ENCODE peak calls at places on chromosome 10, in seven cellular contexts. One of them, this sample, is unnamed.

GRCh38 chr10:117216611-117217195 is 19.4 kb downstream of the KCNK18 start:
- DNase-seq in cardiac muscle cell: peak; percentile 73
- DNase-seq in bronchial epithelial cell: peak; percentile 53
- DNase-seq in GM06990: peak; percentile 75
- DNase-seq in suprapubic skin: no peak
- DNase-seq in mammary epithelial cell: peak; percentile 59
- DNase-seq in Karpas-422: peak; percentile 85
- DNase-seq in this sample: peak; percentile 34

GRCh38 chr10:73759512-73760115 is 15.4 kb downstream of the SEC24C start:
- DNase-seq in GM06990: no peak
- DNase-seq in suprapubic skin: no peak
- DNase-seq in Karpas-422: no peak
- DNase-seq in mammary epithelial cell: no peak
- DNase-seq in cardiac muscle cell: no peak
- DNase-seq in bronchial epithelial cell: peak; percentile 34
- DNase-seq in this sample: no peak

GRCh38 chr10:115774721-115775120 is 498.3 kb downstream of the GFRA1 start:
- DNase-seq in mammary epithelial cell: no peak
- DNase-seq in Karpas-422: no peak
- DNase-seq in cardiac muscle cell: no peak
- DNase-seq in suprapubic skin: no peak
- DNase-seq in bronchial epithelial cell: no peak
- DNase-seq in GM06990: no peak
- DNase-seq in this sample: no peak

GRCh38 chr10:59708816-59709471 is 706 bp downstream of the SLC16A9 start:
- DNase-seq in cardiac muscle cell: peak; percentile 16
- DNase-seq in suprapubic skin: no peak
- DNase-seq in GM06990: peak; percentile 39
- DNase-seq in Karpas-422: no peak
- DNase-seq in bronchial epithelial cell: no peak
- DNase-seq in mammary epithelial cell: peak; percentile 14
- DNase-seq in this sample: peak; percentile 21

GRCh38 chr10:88254091-88254490 is 329.0 kb downstream of the RNLS start:
- DNase-seq in cardiac muscle cell: peak; percentile 64
- DNase-seq in GM06990: no peak
- DNase-seq in bronchial epithelial cell: peak; percentile 94
- DNase-seq in Karpas-422: no peak
- DNase-seq in mammary epithelial cell: peak; percentile 89
- DNase-seq in suprapubic skin: no peak
- DNase-seq in this sample: no peak

GRCh38 chr10:129094233-129094632 is 372.8 kb upstream of the MGMT start:
- DNase-seq in cardiac muscle cell: no peak
- DNase-seq in suprapubic skin: no peak
- DNase-seq in GM06990: no peak
- DNase-seq in bronchial epithelial cell: no peak
- DNase-seq in Karpas-422: no peak
- DNase-seq in mammary epithelial cell: no peak
- DNase-seq in this sample: no peak

GRCh38 chr10:74097776-74098175 is 52.9 kb downstream of the AP3M1 start:
- DNase-seq in Karpas-422: no peak
- DNase-seq in bronchial epithelial cell: peak; percentile 73
- DNase-seq in GM06990: no peak
- DNase-seq in cardiac muscle cell: no peak
- DNase-seq in mammary epithelial cell: no peak
- DNase-seq in suprapubic skin: no peak
- DNase-seq in this sample: no peak

GRCh38 chr10:54441286-54441685 is 359.7 kb downstream of the PCDH15 start:
- DNase-seq in GM06990: no peak
- DNase-seq in cardiac muscle cell: no peak
- DNase-seq in Karpas-422: no peak
- DNase-seq in mammary epithelial cell: no peak
- DNase-seq in suprapubic skin: no peak
- DNase-seq in bronchial epithelial cell: no peak
- DNase-seq in this sample: no peak

GRCh38 chr10:1874533-1874932 is 137.2 kb upstream of the ADARB2 start:
- DNase-seq in suprapubic skin: no peak
- DNase-seq in cardiac muscle cell: no peak
- DNase-seq in GM06990: peak; percentile 39
- DNase-seq in mammary epithelial cell: no peak
- DNase-seq in Karpas-422: no peak
- DNase-seq in bronchial epithelial cell: no peak
- DNase-seq in this sample: no peak

GRCh38 chr10:17865351-17865750 is 56.2 kb downstream of the MRC1 start:
- DNase-seq in bronchial epithelial cell: no peak
- DNase-seq in Karpas-422: no peak
- DNase-seq in GM06990: no peak
- DNase-seq in suprapubic skin: no peak
- DNase-seq in cardiac muscle cell: no peak
- DNase-seq in mammary epithelial cell: no peak
- DNase-seq in this sample: no peak

GRCh38 chr10:118383063-118383689 is 41.1 kb upstream of the FAM204A start:
- DNase-seq in GM06990: no peak
- DNase-seq in mammary epithelial cell: no peak
- DNase-seq in bronchial epithelial cell: no peak
- DNase-seq in Karpas-422: no peak
- DNase-seq in cardiac muscle cell: no peak
- DNase-seq in suprapubic skin: no peak
- DNase-seq in this sample: no peak

GRCh38 chr10:132904814-132905649 is 37.3 kb downstream of the CFAP46 start:
- DNase-seq in cardiac muscle cell: no peak
- DNase-seq in GM06990: no peak
- DNase-seq in Karpas-422: no peak
- DNase-seq in mammary epithelial cell: no peak
- DNase-seq in bronchial epithelial cell: no peak
- DNase-seq in suprapubic skin: no peak
- DNase-seq in this sample: peak; percentile 3

GRCh38 chr10:113087082-113088029 is 137.3 kb downstream of the TCF7L2 start:
- DNase-seq in cardiac muscle cell: peak; percentile 99
- DNase-seq in suprapubic skin: no peak
- DNase-seq in mammary epithelial cell: peak; percentile 97
- DNase-seq in GM06990: no peak
- DNase-seq in Karpas-422: no peak
- DNase-seq in bronchial epithelial cell: peak; percentile 98
- DNase-seq in this sample: peak; percentile 27

GRCh38 chr10:84850826-84851225 is 522.4 kb downstream of the CCSER2 start:
- DNase-seq in bronchial epithelial cell: no peak
- DNase-seq in GM06990: no peak
- DNase-seq in suprapubic skin: no peak
- DNase-seq in cardiac muscle cell: no peak
- DNase-seq in mammary epithelial cell: no peak
- DNase-seq in Karpas-422: no peak
- DNase-seq in this sample: no peak

GRCh38 chr10:120422459-120422858 is 34.6 kb upstream of the PLPP4 start:
- DNase-seq in mammary epithelial cell: peak; percentile 73
- DNase-seq in cardiac muscle cell: peak; percentile 66
- DNase-seq in GM06990: no peak
- DNase-seq in Karpas-422: no peak
- DNase-seq in bronchial epithelial cell: peak; percentile 50
- DNase-seq in suprapubic skin: no peak
- DNase-seq in this sample: no peak

DNA sequence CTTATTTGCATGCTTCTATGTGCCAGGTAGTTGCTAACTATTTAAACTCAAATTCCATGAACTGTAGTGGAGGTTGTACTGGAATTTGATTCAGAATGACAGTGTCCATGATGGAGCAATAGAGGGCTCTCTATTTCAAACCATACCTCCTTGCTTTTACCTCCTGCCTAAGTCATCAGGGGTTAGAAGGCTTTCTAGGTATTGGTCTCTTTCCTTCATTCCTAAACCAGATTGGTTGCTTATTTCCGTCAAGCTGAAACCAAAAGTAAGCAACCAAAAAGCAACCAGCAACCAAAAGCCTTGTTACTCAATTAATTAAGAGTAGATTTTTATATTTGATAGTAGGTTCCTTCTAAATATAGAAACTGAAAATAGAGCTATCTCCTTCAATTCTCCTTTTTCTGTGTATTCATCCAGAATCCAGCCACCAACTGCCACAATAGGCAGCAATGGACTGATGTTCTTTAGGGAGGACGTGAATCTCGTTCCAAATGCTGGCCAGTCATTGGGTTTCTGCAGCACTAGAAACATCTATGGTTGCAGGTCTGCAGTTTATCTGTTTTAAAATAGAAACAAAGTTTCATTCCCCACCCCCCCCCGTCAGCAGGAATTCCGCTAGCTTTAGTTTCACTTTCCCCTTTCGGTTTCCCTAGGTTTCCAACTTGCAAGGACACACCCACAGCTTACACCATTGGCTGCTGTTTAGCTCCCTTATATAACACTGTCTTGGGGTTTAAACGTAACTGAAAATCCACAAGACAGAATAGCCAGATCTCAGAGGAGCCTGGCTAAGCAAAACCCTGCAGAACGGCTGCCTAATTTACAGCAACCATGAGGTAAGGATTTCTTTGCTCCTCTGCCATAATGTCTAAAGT is at the start of gene IFIT1:
- DNase-seq in bronchial epithelial cell: peak; percentile 85
- DNase-seq in Karpas-422: no peak
- DNase-seq in GM06990: peak; percentile 52
- DNase-seq in suprapubic skin: no peak
- DNase-seq in mammary epithelial cell: peak; percentile 78
- DNase-seq in cardiac muscle cell: peak; percentile 92
- DNase-seq in this sample: peak; percentile 86
- H3K27me3 ChIP-seq in bronchial epithelial cell: no peaks in the 10 kb centered on the region
- H3K27me3 ChIP-seq in Karpas-422: no peaks in the 10 kb centered on the region
- H3K27me3 ChIP-seq in GM06990: no peaks in the 10 kb centered on the region
- H3K27me3 ChIP-seq in suprapubic skin: no peaks in the 10 kb centered on the region
- H3K27me3 ChIP-seq in mammary epithelial cell: no peaks in the 10 kb centered on the region
- H3K27me3 ChIP-seq in cardiac muscle cell: no peaks in the 10 kb centered on the region
- H3K27me3 ChIP-seq in this sample: no peaks in the 10 kb centered on the region

GRCh38 chr10:102503264-102504178 is at the start of gene SUFU:
- DNase-seq in bronchial epithelial cell: peak; percentile 96
- DNase-seq in mammary epithelial cell: peak; percentile 96
- DNase-seq in Karpas-422: peak; percentile 99
- DNase-seq in cardiac muscle cell: peak; percentile 100
- DNase-seq in GM06990: peak; percentile 98
- DNase-seq in suprapubic skin: peak; percentile 99
- DNase-seq in this sample: peak; percentile 99
- H3K27me3 ChIP-seq in bronchial epithelial cell: no peaks in the 10 kb centered on the region
- H3K27me3 ChIP-seq in mammary epithelial cell: no peaks in the 10 kb centered on the region
- H3K27me3 ChIP-seq in Karpas-422: no peaks in the 10 kb centered on the region
- H3K27me3 ChIP-seq in cardiac muscle cell: no peaks in the 10 kb centered on the region
- H3K27me3 ChIP-seq in GM06990: no peaks in the 10 kb centered on the region
- H3K27me3 ChIP-seq in suprapubic skin: no peaks in the 10 kb centered on the region
- H3K27me3 ChIP-seq in this sample: no peaks in the 10 kb centered on the region

GRCh38 chr10:98269435-98269912 is 1.5 kb upstream of the LOXL4 start:
- DNase-seq in suprapubic skin: peak; percentile 84
- DNase-seq in mammary epithelial cell: peak; percentile 63
- DNase-seq in bronchial epithelial cell: peak; percentile 59
- DNase-seq in GM06990: no peak
- DNase-seq in Karpas-422: no peak
- DNase-seq in cardiac muscle cell: peak; percentile 89
- DNase-seq in this sample: peak; percentile 86

GRCh38 chr10:98272245-98272644 is 4.3 kb upstream of the LOXL4 start:
- DNase-seq in suprapubic skin: peak; percentile 70
- DNase-seq in mammary epithelial cell: no peak
- DNase-seq in GM06990: no peak
- DNase-seq in Karpas-422: no peak
- DNase-seq in bronchial epithelial cell: no peak
- DNase-seq in cardiac muscle cell: no peak
- DNase-seq in this sample: no peak

GRCh38 chr10:98268694-98269386 is 846 bp upstream of the LOXL4 start:
- DNase-seq in Karpas-422: no peak
- DNase-seq in mammary epithelial cell: no peak
- DNase-seq in GM06990: no peak
- DNase-seq in suprapubic skin: peak; percentile 45
- DNase-seq in bronchial epithelial cell: peak; percentile 17
- DNase-seq in cardiac muscle cell: peak; percentile 36
- DNase-seq in this sample: no peak

GRCh38 chr10:98270026-98270740 is 2.2 kb upstream of the LOXL4 start:
- DNase-seq in mammary epithelial cell: no peak
- DNase-seq in bronchial epithelial cell: no peak
- DNase-seq in Karpas-422: no peak
- DNase-seq in suprapubic skin: peak; percentile 61
- DNase-seq in GM06990: no peak
- DNase-seq in cardiac muscle cell: no peak
- DNase-seq in this sample: no peak

DNA sequence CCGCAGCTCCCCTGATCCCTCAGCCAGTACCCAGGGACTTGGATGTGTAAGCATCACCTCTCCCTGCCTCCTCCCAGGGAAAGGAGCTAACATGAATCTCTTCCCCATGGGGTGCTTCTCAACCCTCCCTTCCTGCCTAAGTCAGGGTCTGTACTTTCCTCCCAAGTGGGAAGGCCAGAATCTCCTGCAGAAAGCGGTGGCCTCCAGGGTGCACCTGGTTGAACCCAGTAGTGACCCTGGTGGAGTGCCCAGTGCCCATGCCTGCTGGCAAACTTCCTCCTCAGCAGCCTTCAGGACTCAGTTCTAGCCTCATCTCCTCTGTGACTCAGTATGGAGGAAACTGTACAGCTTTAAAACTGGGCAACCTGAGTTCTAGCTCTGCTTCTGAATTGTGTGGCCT is 2.8 kb upstream of the LOXL4 start:
- DNase-seq in GM06990: no peak
- DNase-seq in mammary epithelial cell: no peak
- DNase-seq in suprapubic skin: peak; percentile 40
- DNase-seq in Karpas-422: no peak
- DNase-seq in bronchial epithelial cell: no peak
- DNase-seq in cardiac muscle cell: no peak
- DNase-seq in this sample: no peak
- H3K27me3 ChIP-seq in GM06990: peaks cover 2% of the 10 kb centered on the region
- H3K27me3 ChIP-seq in mammary epithelial cell: no peaks in the 10 kb centered on the region
- H3K27me3 ChIP-seq in suprapubic skin: peaks cover 4% of the 10 kb centered on the region
- H3K27me3 ChIP-seq in Karpas-422: no peaks in the 10 kb centered on the region
- H3K27me3 ChIP-seq in bronchial epithelial cell: no peaks in the 10 kb centered on the region
- H3K27me3 ChIP-seq in cardiac muscle cell: no peaks in the 10 kb centered on the region
- H3K27me3 ChIP-seq in this sample: no peaks in the 10 kb centered on the region

DNA sequence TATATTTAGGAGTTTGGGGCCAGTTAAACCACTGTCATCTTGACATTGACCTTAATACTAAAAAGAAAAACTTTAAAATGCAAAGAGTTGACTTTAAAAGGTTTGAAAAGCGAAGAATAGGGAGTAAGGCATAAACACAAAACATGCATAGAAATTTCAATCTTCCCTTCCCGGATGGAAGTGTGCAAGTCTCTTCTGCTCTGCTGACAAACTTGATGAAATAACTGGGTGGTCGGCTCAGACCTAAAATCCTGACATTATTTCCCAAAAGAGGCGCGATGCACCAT is 3.4 kb upstream of the SPAG6 start:
- DNase-seq in bronchial epithelial cell: no peak
- DNase-seq in suprapubic skin: no peak
- DNase-seq in mammary epithelial cell: no peak
- DNase-seq in GM06990: no peak
- DNase-seq in Karpas-422: no peak
- DNase-seq in cardiac muscle cell: no peak
- DNase-seq in this sample: no peak
- H3K27me3 ChIP-seq in bronchial epithelial cell: peaks cover 51% of the 10 kb centered on the region
- H3K27me3 ChIP-seq in suprapubic skin: peaks cover 95% of the 10 kb centered on the region
- H3K27me3 ChIP-seq in mammary epithelial cell: peaks cover 52% of the 10 kb centered on the region
- H3K27me3 ChIP-seq in GM06990: peaks cover 2% of the 10 kb centered on the region
- H3K27me3 ChIP-seq in Karpas-422: no peaks in the 10 kb centered on the region
- H3K27me3 ChIP-seq in cardiac muscle cell: peaks cover 93% of the 10 kb centered on the region
- H3K27me3 ChIP-seq in this sample: peaks cover 94% of the 10 kb centered on the region